ENCODE peak calls at places on chromosomes 7 and 10, in four cellular contexts. M, L, B and S are unnamed samples.

GRCh38 chr7:69963388-69963787 is 365.1 kb downstream of the AUTS2 start:
- DNase-seq in M (no peak), L (no peak), B (no peak), S (no peak)

GRCh38 chr10:68153473-68154210 is 44.4 kb downstream of the MYPN start:
- DNase-seq in M (no peak), L (peak; percentile 23), B (no peak), S (peak; percentile 93)

GRCh38 chr7:35691827-35692307 is 3.1 kb downstream of the HERPUD2 start:
- DNase-seq in M (no peak), L (peak; percentile 23), B (no peak), S (no peak)

GRCh38 chr10:69456880-69457693 is 5.8 kb downstream of the TSPAN15 start:
- DNase-seq in M (no peak), L (no peak), B (no peak), S (no peak)

GRCh38 chr7:158075633-158076001 is 512.0 kb downstream of the PTPRN2 start:
- DNase-seq in M (no peak), L (peak; percentile 3), B (no peak), S (no peak)

GRCh38 chr7:39709768-39710291 is 86.5 kb downstream of the RALA start:
- DNase-seq in M (peak; percentile 13), L (peak; percentile 10), B (no peak), S (peak; percentile 36)

GRCh38 chr7:50591098-50591479 is 25.9 kb upstream of the DDC start:
- DNase-seq in M (no peak), L (no peak), B (no peak), S (no peak)

GRCh38 chr10:129099486-129099885 is 367.6 kb upstream of the MGMT start:
- DNase-seq in M (no peak), L (no peak), B (no peak), S (no peak)

GRCh38 chr10:131652416-131652815 is 248.4 kb upstream of the PPP2R2D start:
- DNase-seq in M (no peak), L (no peak), B (no peak), S (no peak)

GRCh38 chr10:17872191-17873091 is 63.3 kb downstream of the MRC1 start:
- DNase-seq in M (no peak), L (peak; percentile 44), B (no peak), S (no peak)

GRCh38 chr10:24008164-24009066 is 200.5 kb upstream of the KIAA1217 start:
- DNase-seq in M (no peak), L (no peak), B (no peak), S (no peak)

GRCh38 chr7:138880881-138881577 is 83.0 kb upstream of the ATP6V0A4 start:
- DNase-seq in M (no peak), L (no peak), B (no peak), S (peak; percentile 77)

GRCh38 chr7:123846217-123846891 is 1.4 kb downstream of the HYAL4 start:
- DNase-seq in M (peak; percentile 7), L (no peak), B (no peak), S (no peak)

GRCh38 chr10:84196941-84197340 is 2.6 kb downstream of the CDHR1 start:
- DNase-seq in M (no peak), L (no peak), B (no peak), S (peak; percentile 24)

GRCh38 chr7:40546616-40547501 is 412.1 kb downstream of the SUGCT start:
- DNase-seq in M (no peak), L (no peak), B (no peak), S (no peak)

GRCh38 chr10:53957401-53957800 is 843.6 kb downstream of the PCDH15 start:
- DNase-seq in M (no peak), L (no peak), B (no peak), S (no peak)

GRCh38 chr7:43337191-43337590 is 224.7 kb downstream of the HECW1 start:
- DNase-seq in M (no peak), L (no peak), B (no peak), S (no peak)

GRCh38 chr10:91745086-91745831 is 53.0 kb upstream of the TNKS2 start:
- DNase-seq in M (no peak), L (peak; percentile 44), B (no peak), S (no peak)

GRCh38 chr10:132579027-132579859 is 41.7 kb downstream of the INPP5A start:
- DNase-seq in M (no peak), L (no peak), B (no peak), S (no peak)

GRCh38 chr10:86668297-86669165 is at the start of gene LDB3:
- DNase-seq in M (peak; percentile 25), L (peak; percentile 50), B (peak; percentile 40), S (no peak)

GRCh38 chr7:29610031-29610490 is 46.4 kb downstream of the PRR15 start:
- DNase-seq in M (no peak), L (no peak), B (no peak), S (no peak)

GRCh38 chr10:25815999-25816768 is 117.8 kb upstream of the MYO3A start:
- DNase-seq in M (no peak), L (no peak), B (no peak), S (no peak)

GRCh38 chr10:130190065-130190736 is 54.0 kb downstream of the GLRX3 start:
- DNase-seq in M (peak; percentile 13), L (peak; percentile 93), B (peak; percentile 91), S (peak; percentile 84)

GRCh38 chr10:49138361-49138891 is 4.6 kb upstream of the FAM170B start:
- DNase-seq in M (no peak), L (no peak), B (peak; percentile 32), S (no peak)

GRCh38 chr10:99676435-99676834 is 17.1 kb downstream of the ENTPD7 start:
- DNase-seq in M (no peak), L (peak; percentile 17), B (no peak), S (peak; percentile 40)

DNA sequence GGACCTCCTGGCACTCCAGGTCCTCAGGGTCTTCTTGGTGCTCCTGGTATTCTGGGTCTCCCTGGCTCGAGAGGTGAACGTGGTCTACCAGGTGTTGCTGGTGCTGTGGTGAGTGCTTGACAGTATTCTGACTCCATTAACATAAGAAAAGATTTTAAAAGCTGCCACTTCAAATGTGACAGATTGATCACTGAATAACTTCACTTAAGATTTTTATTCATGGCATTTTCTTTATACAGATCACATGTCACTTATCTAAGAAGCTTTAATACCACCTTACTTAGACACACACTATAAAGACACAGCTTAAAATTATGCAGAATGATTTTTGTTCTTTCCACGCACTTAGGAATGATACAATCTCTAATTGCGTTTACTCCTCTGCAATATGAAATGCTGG is 29.6 kb downstream of the COL1A2 start:
- DNase-seq in M (no peak), L (no peak), B (no peak), S (no peak)
- H3K27ac ChIP-seq in M (no peak overlapping the region), L (no peak overlapping the region), B (no peak overlapping the region), S (no peak overlapping the region)

GRCh38 chr10:55367555-55367954 is 566.5 kb upstream of the PCDH15 start:
- DNase-seq in M (no peak), L (no peak), B (no peak), S (no peak)

GRCh38 chr10:55374060-55374459 is 573.0 kb upstream of the PCDH15 start:
- DNase-seq in M (no peak), L (no peak), B (no peak), S (peak; percentile 47)

GRCh38 chr10:55370021-55370420 is 569.0 kb upstream of the PCDH15 start:
- DNase-seq in M (no peak), L (no peak), B (no peak), S (no peak)

DNA sequence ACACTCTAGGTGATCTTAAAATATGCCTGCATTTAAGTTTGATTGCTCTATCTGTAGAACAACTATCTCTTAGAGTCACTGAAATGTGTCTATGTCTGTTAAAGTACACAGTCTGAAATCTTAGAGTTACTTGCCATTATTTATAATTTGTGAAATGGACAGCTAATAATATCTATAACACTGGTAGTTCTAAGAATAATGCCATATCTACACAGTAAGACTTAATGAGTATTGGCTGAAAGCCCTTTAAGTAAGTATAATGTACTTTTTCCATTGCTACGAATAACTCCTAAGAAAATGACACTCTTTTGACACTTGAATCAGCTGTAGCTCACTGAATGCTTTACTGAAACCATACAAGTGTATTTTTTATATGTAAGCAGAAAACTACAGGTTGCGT is 567.4 kb upstream of the PCDH15 start:
- DNase-seq in M (no peak), L (no peak), B (no peak), S (no peak)
- TF ChIP-seq CTCF in M (no peak), L (no peak), B (no peak), S (no peak)

GRCh38 chr10:47402681-47403301 is 18.7 kb upstream of the ZNF488 start:
- DNase-seq in M (no peak), L (peak; percentile 18), B (peak; percentile 61), S (peak; percentile 90)
- TF ChIP-seq POLR2A in M (no peak), L (no peak), B (no peak), S (no peak)

GRCh38 chr10:59366310-59366709 is 4.0 kb upstream of the FAM13C start:
- DNase-seq in M (no peak), L (peak; percentile 9), B (no peak), S (peak; percentile 36)
- H3K27ac ChIP-seq in M (no peak overlapping the region), L (no peak overlapping the region), B (no peak overlapping the region), S (no peak overlapping the region)

GRCh38 chr10:107545717-107546116 is 381.2 kb upstream of the SORCS1 start:
- DNase-seq in M (no peak), L (no peak), B (no peak), S (peak; percentile 18)

GRCh38 chr10:107546986-107547385 is 382.5 kb upstream of the SORCS1 start:
- DNase-seq in M (no peak), L (no peak), B (no peak), S (no peak)

GRCh38 chr10:107546239-107546638 is 381.7 kb upstream of the SORCS1 start:
- DNase-seq in M (no peak), L (no peak), B (no peak), S (no peak)

GRCh38 chr10:107542607-107543006 is 378.1 kb upstream of the SORCS1 start:
- DNase-seq in M (no peak), L (no peak), B (no peak), S (no peak)

DNA sequence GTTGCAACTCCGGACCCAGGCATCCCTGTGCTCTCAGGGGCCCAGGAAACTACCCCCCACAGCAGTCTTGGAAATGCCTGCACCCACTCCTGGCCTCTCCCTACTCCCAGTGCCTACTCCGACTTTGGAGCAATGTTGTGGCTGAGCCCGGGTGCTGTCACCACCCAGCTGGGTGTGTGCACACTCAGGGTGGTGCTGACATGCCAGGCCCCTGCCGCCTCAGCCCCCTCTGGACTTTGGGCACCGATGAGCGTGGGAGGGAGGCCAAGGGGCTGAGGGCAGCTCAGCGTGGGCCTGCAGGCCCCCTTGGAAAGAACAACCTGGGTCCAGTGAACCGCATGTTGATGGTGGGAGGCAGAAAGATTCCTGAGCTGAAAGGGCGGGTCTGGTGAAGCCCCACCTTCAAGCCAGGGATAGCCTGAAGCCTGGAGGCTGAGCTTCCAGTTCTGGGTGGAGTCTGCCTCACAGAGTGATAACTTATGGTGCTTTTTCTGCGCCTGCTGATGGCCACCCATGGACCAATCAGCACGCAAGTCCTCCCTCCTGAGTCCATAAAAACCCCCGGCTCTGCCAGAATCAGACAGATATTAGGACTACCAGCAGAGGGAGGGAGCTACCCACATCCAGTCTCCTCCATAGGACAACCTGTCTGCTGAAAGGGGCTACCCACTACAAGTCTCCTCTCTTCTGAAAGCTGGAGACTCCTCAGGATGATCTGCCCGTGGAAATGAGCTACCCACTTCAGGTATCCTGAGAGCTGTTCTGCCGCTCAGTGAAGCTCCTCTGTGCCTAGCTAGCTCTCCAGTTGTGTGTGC is 380.4 kb upstream of the SORCS1 start:
- DNase-seq in M (no peak), L (no peak), B (no peak), S (no peak)
- TF ChIP-seq CTCF in M (no peak), L (no peak), B (no peak), S (no peak)

DNA sequence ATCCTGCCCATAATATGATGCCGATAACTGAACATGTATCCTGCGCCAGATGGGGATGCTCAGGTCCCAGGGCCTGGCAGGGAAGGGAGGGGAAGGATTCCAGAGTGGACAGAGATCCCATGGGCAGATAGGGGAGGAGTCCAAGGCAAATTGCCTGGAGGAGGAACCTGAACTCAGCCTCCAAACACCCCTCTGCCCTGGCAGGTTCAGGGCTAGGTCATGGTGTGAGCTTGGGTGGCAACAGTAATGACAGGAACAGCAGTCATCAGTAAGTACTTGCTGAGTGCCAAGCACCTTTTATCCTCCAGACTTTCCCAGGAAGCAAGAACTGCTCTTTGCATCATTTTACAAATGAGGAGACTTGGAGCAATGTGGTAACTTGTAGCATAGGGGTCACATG is 3.8 kb upstream of the PALD1 start:
- DNase-seq in M (no peak), L (no peak), B (no peak), S (no peak)
- TF ChIP-seq POLR2A in M (no peak), L (no peak), B (no peak), S (no peak)